ENCODE peak calls at places on chromosomes 3 and 15, in seven cellular contexts. S, L, D, K, Z, J and Y are unnamed samples.

GRCh38 chr15:70328137-70329115 is 230.7 kb upstream of the TLE3 start:
- DNase-seq in S (peak), L (no peak), D (no peak), K (peak), Z (peak), J (peak), Y (peak)

GRCh38 chr15:43207024-43207423 is 13.8 kb downstream of the EPB42 start:
- DNase-seq in S (no peak), L (no peak), D (no peak), K (no peak), Z (no peak), J (no peak), Y (no peak)

GRCh38 chr3:66303556-66303955 is 82.8 kb downstream of the SLC25A26 start:
- DNase-seq in S (no peak), L (no peak), D (no peak), K (no peak), Z (no peak), J (no peak), Y (no peak)

GRCh38 chr3:47370887-47371697 is 9.7 kb upstream of the PTPN23 start:
- DNase-seq in S (no peak), L (no peak), D (no peak), K (no peak), Z (no peak), J (no peak), Y (peak)

GRCh38 chr15:99704444-99704838 is 28.8 kb downstream of the LYSMD4 start:
- DNase-seq in S (peak), L (no peak), D (peak), K (peak), Z (no peak), J (peak), Y (peak)

GRCh38 chr3:169512991-169513390 is 150.5 kb downstream of the MECOM start:
- DNase-seq in S (no peak), L (no peak), D (no peak), K (no peak), Z (no peak), J (no peak), Y (no peak)

GRCh38 chr3:186121968-186122367 is 13.1 kb upstream of the ETV5 start:
- DNase-seq in S (no peak), L (no peak), D (peak), K (no peak), Z (no peak), J (no peak), Y (no peak)

GRCh38 chr3:60053518-60054265 is 1003.9 kb upstream of the CFAP20DC start:
- DNase-seq in S (no peak), L (no peak), D (no peak), K (no peak), Z (no peak), J (peak), Y (no peak)

GRCh38 chr15:40340740-40341400 is at the start of gene CCDC9B:
- DNase-seq in S (peak), L (peak), D (peak), K (no peak), Z (peak), J (peak), Y (no peak)

DNA sequence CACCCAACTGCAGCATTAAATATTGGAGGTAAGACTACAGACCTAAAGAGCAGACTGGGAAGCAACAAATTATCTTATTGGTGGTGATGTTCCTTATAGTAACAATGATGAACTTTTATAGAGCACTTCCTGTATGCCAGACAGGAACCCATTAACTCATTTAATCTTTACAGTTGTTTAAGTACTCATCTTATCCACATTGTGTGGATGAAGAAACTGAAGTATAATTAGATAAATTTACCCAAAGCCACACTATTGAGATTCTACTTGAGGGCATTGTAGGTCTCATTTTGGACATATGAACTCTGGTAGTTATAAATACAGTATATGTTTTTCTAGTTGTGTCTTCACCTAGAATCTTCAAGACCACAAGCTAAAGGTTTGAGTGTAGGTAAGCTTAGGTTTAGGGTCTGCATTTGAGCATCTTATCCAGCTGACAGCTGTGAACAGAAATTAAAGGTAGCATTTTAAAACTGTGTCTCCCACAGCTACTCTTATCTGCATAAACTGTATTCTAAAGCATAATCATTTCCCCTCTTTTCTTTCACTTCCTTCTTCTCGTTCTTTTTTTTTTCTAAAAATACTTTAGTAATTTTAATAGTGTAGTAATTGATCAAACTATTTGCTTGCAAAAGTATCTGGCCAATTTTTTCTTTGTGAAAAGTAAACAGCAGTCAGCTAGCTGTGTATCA is 138.2 kb downstream of the UBE2E2 start:
- DNase-seq in S (no peak), L (no peak), D (no peak), K (no peak), Z (no peak), J (no peak), Y (no peak)
- H3K4me3 ChIP-seq in S (no peak), L (no peak), D (no peak), K (no peak), Z (no peak), J (no peak), Y (no peak)

GRCh38 chr15:25056484-25057429 is 102.0 kb downstream of the SNRPN start:
- DNase-seq in S (no peak), L (no peak), D (peak), K (no peak), Z (no peak), J (no peak), Y (no peak)
- TF ChIP-seq CTCF in S (peak), L (no peak), D (no peak), K (no peak), Z (no peak), J (no peak), Y (peak)

DNA sequence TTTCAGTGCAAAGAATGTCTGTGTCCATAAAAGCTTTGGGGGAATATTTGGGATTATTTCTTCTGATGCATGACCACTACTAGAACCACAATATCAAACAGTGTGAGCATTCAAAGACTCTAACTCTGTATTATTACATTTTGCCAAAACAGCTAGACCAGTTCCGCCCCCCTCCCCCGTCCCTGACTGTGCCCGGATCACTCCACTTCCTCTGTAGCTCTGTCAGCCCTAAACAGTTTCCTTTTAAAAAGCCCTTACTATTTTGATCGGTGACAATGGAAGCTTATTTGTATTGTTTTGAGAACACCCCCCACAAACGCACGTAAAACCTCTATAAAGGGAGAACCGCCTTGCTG is 36.6 kb upstream of the EPHB3 start:
- DNase-seq in S (peak), L (no peak), D (no peak), K (no peak), Z (no peak), J (no peak), Y (no peak)
- H3K4me3 ChIP-seq in S (peak), L (peak), D (peak), K (peak), Z (peak), J (peak), Y (peak)

GRCh38 chr15:67834249-67834592 is 5.6 kb downstream of the RNU6-1 start:
- DNase-seq in S (no peak), L (no peak), D (no peak), K (no peak), Z (no peak), J (no peak), Y (no peak)

GRCh38 chr15:67832965-67833503 is 6.8 kb downstream of the RNU6-1 start:
- DNase-seq in S (no peak), L (no peak), D (no peak), K (no peak), Z (no peak), J (no peak), Y (no peak)

GRCh38 chr15:67834593-67835348 is 5.1 kb downstream of the RNU6-1 start:
- DNase-seq in S (no peak), L (no peak), D (no peak), K (no peak), Z (no peak), J (no peak), Y (no peak)

GRCh38 chr15:67832031-67832551 is 6.8 kb downstream of the SKOR1 start:
- DNase-seq in S (peak), L (no peak), D (no peak), K (no peak), Z (no peak), J (peak), Y (peak)

DNA sequence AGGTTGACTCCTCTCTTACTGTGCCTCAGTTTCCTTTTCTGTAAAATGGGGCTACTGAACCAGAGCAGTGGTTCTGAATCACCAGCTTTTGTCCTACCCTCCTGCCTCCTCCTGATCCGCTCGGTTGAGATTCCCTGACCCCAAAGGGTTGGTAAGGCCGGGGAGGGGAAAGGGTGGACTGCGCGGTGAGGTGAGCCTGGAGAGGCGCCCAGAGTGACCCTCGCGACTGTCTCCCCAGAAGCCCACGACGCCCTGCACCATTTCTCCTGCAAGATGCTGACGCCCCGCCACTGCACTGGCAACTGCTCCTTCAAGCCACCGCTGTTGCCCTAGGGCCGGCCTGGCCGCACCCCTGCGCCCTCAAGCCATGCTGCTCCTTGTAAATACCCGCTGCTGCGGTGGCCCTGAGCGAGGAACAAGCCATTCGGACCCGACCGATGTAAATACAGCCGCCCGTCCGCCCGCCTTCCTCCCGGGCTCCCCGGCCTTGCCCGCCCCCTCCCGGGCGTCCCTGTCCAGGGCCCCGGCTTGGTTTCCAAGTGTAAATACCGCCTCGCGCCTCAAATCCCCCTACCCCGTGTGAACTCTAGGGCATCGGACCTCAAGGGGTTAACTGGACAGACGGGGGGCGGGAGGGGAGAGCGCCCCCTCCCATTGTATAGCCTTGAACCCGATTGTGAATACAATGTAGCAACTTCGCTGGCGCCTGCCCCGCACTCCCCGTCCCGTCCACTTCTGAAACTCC is 6.2 kb downstream of the RNU6-1 start:
- DNase-seq in S (peak), L (no peak), D (no peak), K (peak), Z (no peak), J (no peak), Y (peak)
- TF ChIP-seq CTCF in S (peak), L (peak), D (peak), K (peak), Z (peak), J (peak), Y (peak)

GRCh38 chr15:66734961-66735908 is 33.2 kb downstream of the SMAD6 start:
- DNase-seq in S (no peak), L (peak), D (no peak), K (no peak), Z (no peak), J (peak), Y (no peak)

GRCh38 chr15:66725468-66725785 is 23.4 kb downstream of the SMAD6 start:
- DNase-seq in S (no peak), L (peak), D (no peak), K (no peak), Z (no peak), J (no peak), Y (no peak)

GRCh38 chr15:66733976-66734375 is 31.9 kb downstream of the SMAD6 start:
- DNase-seq in S (peak), L (peak), D (no peak), K (no peak), Z (no peak), J (no peak), Y (no peak)

GRCh38 chr15:66729339-66729951 is 27.4 kb downstream of the SMAD6 start:
- DNase-seq in S (no peak), L (no peak), D (no peak), K (no peak), Z (no peak), J (no peak), Y (no peak)

DNA sequence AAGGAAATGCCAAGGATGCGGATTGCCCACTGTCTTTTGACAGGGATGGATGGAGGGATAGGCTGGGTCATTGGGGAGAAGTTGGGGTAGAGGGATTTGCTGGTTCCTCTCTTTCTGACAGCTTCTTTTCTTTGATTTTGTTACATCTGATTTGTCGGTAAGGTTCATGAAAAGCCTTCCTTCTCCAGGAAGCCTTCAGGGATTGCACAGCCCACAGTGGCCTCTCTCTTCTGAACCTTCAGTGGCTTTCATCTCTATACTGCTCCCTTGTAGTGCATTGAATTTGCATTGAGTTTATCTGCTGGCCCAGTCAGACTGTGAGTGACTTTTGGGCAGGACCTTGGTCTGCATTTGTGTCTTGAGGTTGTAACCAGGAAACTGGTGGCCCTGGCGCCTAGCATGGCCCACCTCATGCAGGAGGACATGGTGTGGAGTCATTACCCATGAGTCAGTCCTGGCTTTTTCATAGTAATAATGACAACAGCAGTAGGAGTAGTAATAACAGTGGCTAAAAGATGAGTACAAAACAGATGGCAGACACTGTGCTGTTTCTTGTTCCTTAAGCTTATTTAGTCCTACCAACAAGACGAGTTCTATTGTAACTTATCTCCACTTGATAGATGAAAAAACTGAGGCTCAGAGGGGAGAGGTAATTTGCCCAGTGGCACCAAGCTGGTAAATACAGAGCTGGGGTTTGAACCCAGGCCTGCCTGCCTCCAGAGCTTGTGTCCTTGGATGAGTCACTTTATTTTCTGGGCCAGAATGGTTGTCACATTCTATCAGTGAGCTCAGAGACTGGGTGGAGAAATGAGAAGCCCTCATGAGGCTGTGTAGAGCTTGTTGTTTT is 28.4 kb downstream of the SMAD6 start:
- DNase-seq in S (no peak), L (no peak), D (no peak), K (no peak), Z (no peak), J (peak), Y (no peak)
- H3K4me3 ChIP-seq in S (no peak), L (no peak), D (no peak), K (no peak), Z (peak), J (no peak), Y (no peak)

GRCh38 chr3:81476652-81477051 is 284.8 kb downstream of the GBE1 start:
- DNase-seq in S (no peak), L (no peak), D (no peak), K (no peak), Z (no peak), J (no peak), Y (no peak)

GRCh38 chr3:81472600-81473362 is 288.7 kb downstream of the GBE1 start:
- DNase-seq in S (no peak), L (no peak), D (no peak), K (no peak), Z (no peak), J (no peak), Y (no peak)

GRCh38 chr3:81483046-81483445 is 278.4 kb downstream of the GBE1 start:
- DNase-seq in S (no peak), L (no peak), D (no peak), K (no peak), Z (no peak), J (no peak), Y (no peak)

GRCh38 chr3:81477740-81478139 is 283.7 kb downstream of the GBE1 start:
- DNase-seq in S (no peak), L (no peak), D (no peak), K (no peak), Z (no peak), J (no peak), Y (no peak)
- TF ChIP-seq CTCF in S (no peak), L (no peak), D (no peak), K (no peak), Z (no peak), J (no peak), Y (no peak)

GRCh38 chr3:183582161-183582560 is 26.7 kb upstream of the KLHL6 start:
- DNase-seq in S (no peak), L (no peak), D (no peak), K (no peak), Z (no peak), J (no peak), Y (no peak)

GRCh38 chr3:183578179-183578578 is 22.7 kb upstream of the KLHL6 start:
- DNase-seq in S (no peak), L (no peak), D (no peak), K (no peak), Z (no peak), J (no peak), Y (no peak)

GRCh38 chr3:183581496-183582155 is 26.1 kb upstream of the KLHL6 start:
- DNase-seq in S (no peak), L (no peak), D (no peak), K (no peak), Z (no peak), J (no peak), Y (no peak)

GRCh38 chr3:183577336-183577735 is 21.8 kb upstream of the KLHL6 start:
- DNase-seq in S (no peak), L (no peak), D (no peak), K (no peak), Z (no peak), J (no peak), Y (no peak)

DNA sequence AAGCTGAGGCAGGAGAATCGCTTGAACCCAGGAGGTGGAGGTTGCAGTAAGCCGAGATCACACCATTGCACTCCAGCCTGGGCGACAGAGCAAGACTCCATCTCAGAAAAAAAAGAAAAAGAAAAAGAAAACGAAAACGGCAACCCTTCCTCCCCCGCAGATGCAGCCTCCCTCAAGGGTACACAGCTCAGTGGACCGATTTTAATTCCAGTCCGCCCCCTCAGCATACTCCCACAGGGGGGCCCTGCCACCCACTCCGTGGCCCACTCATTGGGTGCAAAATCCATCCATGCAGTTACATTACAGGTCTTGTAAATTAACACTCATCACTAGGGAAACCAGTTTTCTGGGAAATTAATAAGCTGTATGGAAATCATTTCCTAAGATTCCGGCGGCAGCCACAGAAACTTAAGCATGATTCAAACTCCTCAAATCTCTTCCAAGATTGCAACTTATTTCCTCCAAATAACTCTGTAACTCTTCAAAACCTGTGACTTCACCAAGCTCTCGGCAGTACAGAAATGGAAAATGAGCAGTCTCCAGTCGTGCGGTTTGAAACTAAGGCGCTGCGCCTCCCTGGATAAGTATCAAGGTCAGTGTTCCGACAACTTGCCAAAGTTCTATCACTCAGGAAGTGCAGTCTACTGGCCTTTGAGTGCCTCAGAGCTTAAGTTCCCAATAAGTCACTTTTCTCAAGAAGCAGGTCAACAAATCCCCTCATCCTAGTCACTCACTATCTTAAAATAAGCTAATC is 24.6 kb upstream of the KLHL6 start:
- DNase-seq in S (peak), L (peak), D (peak), K (no peak), Z (no peak), J (peak), Y (no peak)
- H3K4me3 ChIP-seq in S (peak), L (peak), D (no peak), K (no peak), Z (peak), J (peak), Y (no peak)

GRCh38 chr15:72341361-72341760 is 21.4 kb upstream of the CELF6 start:
- DNase-seq in S (peak), L (no peak), D (no peak), K (no peak), Z (no peak), J (no peak), Y (no peak)

GRCh38 chr15:72339777-72340177 is 19.8 kb upstream of the CELF6 start:
- DNase-seq in S (peak), L (no peak), D (no peak), K (no peak), Z (no peak), J (peak), Y (no peak)

GRCh38 chr15:72340366-72340765 is 20.4 kb upstream of the CELF6 start:
- DNase-seq in S (peak), L (no peak), D (no peak), K (no peak), Z (no peak), J (peak), Y (no peak)

GRCh38 chr15:72344602-72345001 is 24.6 kb upstream of the CELF6 start:
- DNase-seq in S (no peak), L (no peak), D (no peak), K (no peak), Z (no peak), J (no peak), Y (no peak)

GRCh38 chr15:72342385-72342784 is 22.4 kb upstream of the CELF6 start:
- DNase-seq in S (peak), L (no peak), D (no peak), K (no peak), Z (no peak), J (peak), Y (peak)
- TF ChIP-seq CTCF in S (peak), L (peak), D (no peak), K (peak), Z (no peak), J (peak), Y (peak)

GRCh38 chr3:79297242-79297641 is 470.6 kb downstream of the ROBO1 start:
- DNase-seq in S (peak), L (no peak), D (no peak), K (no peak), Z (no peak), J (peak), Y (no peak)
- H3K4me3 ChIP-seq in S (no peak), L (no peak), D (no peak), K (no peak), Z (no peak), J (no peak), Y (no peak)